ENCODE peak calls at places on chromosomes 13 and 19, in four cellular contexts. A, B, H and O are unnamed samples.

GRCh38 chr13:111371720-111372119 is 51.3 kb downstream of the TEX29 start:
- DNase-seq in A (no peak), B (no peak), H (no peak), O (no peak)

GRCh38 chr13:79043208-79043607 is 362.8 kb downstream of the RBM26 start:
- DNase-seq in H (no peak), A (no peak), B (no peak), O (no peak)

GRCh38 chr13:33999830-34000605 is 182.1 kb downstream of the RFC3 start:
- DNase-seq in H (no peak), B (no peak), A (no peak), O (no peak)

GRCh38 chr19:10292206-10292788 is 2.5 kb downstream of the ICAM5 start:
- DNase-seq in B (peak; percentile 98), H (peak; percentile 71), A (peak; percentile 89), O (peak; percentile 93)

GRCh38 chr19:611506-611869 is 21.8 kb downstream of the HCN2 start:
- DNase-seq in B (no peak), A (no peak), H (no peak), O (no peak)

GRCh38 chr19:49827034-49827433 is 8.9 kb downstream of the MED25 start:
- DNase-seq in A (no peak), B (no peak), H (no peak), O (no peak)

GRCh38 chr13:102983496-102983895 is 82.7 kb downstream of the SLC10A2 start:
- DNase-seq in B (no peak), H (no peak), A (no peak), O (no peak)

GRCh38 chr13:99527346-99527745 is 26.1 kb downstream of the TM9SF2 start:
- DNase-seq in B (no peak), H (no peak), A (no peak), O (no peak)

GRCh38 chr19:58558066-58558622 is at the start of gene UBE2M:
- DNase-seq in B (peak; percentile 63), A (peak; percentile 96), H (no peak), O (no peak)

GRCh38 chr13:52862358-52863206 is 14.1 kb upstream of the PCDH8 start:
- DNase-seq in A (no peak), B (peak; percentile 77), H (peak; percentile 24), O (peak; percentile 64)

GRCh38 chr19:10105241-10106099 is 692 bp upstream of the PPAN start:
- DNase-seq in B (no peak), H (no peak), A (no peak), O (no peak)

GRCh38 chr13:46607768-46608553 is 55.0 kb downstream of the LRCH1 start:
- DNase-seq in A (peak; percentile 71), B (no peak), H (peak; percentile 43), O (no peak)

GRCh38 chr19:49845433-49845832 is 5.5 kb upstream of the PTOV1 start:
- DNase-seq in A (no peak), H (no peak), B (no peak), O (no peak)

GRCh38 chr13:29165840-29166239 is 345.7 kb downstream of the MTUS2 start:
- DNase-seq in H (no peak), A (no peak), B (no peak), O (no peak)

GRCh38 chr13:76991796-76992547 is at the start of gene CLN5:
- DNase-seq in H (peak; percentile 77), A (peak; percentile 97), B (peak; percentile 96), O (peak; percentile 94)

GRCh38 chr13:95246292-95247082 is 54.8 kb downstream of the ABCC4 start:
- DNase-seq in A (no peak), B (no peak), H (no peak), O (no peak)

GRCh38 chr19:30664358-30665058 is 292.3 kb downstream of the ZNF536 start:
- DNase-seq in B (peak; percentile 83), A (peak; percentile 77), H (no peak), O (peak; percentile 76)

GRCh38 chr13:69903081-69903480 is 204.5 kb upstream of the ATXN8OS start:
- DNase-seq in A (no peak), H (no peak), B (no peak), O (no peak)

GRCh38 chr13:111216166-111216960 is 101.3 kb downstream of the ARHGEF7 start:
- DNase-seq in A (peak; percentile 60), H (no peak), B (peak; percentile 64), O (peak; percentile 76)

GRCh38 chr13:20188649-20189553 is 3.8 kb downstream of the GJB2 start:
- DNase-seq in H (no peak), B (peak; percentile 77), A (no peak), O (peak; percentile 37)

DNA sequence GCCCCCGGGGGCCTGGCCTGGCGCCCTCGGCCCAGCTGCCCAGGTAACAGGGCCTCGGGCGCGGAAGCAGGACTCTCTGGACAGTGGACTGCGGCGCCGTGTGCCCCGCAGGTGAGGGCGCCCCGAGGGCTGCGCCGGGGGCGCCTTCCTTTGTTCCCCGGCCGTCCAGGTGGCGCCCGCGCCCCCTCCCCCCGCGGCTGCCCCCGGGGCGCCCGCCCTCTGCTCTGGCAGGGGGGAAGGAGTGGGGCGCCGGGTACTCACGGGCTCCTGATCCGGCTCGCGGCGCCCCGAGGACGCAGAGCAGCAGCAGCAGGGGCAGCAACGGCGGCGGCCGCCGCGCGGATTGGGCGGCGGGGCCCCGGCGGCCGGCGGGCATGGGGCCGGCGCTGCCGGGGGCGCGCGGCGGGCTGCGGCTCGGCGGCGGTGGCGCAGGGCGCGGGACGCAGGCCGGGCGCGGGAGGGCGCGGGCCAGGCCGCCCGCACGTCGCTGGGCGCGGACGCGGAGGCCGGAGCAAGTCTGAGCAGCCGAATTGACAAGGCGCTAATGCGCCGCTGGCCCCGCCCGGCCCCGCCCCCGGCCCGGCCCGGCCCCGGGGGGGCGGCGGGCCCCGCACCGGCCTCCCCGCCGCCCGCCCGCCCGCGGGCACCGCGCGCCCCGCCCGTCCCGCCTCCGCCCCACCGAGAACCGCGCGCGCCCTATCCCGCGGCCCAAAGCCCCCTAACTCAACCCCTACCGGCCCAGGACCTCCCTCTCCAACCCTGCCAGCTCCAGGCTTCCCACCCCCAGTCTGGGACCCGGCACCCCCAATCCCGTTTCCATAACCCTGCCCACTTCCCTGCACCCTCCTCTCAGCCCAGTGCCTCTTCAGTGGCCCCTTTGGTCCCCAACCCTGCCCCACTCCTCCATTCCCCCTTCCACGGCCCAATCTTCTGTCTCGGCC is at the start of gene CRLF1:
- DNase-seq in H (no peak), B (peak; percentile 46), A (no peak), O (peak; percentile 55)
- TF ChIP-seq EZH2phosphoT487 in H (no peak), B (no peak), A (peak; percentile 39), O (peak; percentile 93)

DNA sequence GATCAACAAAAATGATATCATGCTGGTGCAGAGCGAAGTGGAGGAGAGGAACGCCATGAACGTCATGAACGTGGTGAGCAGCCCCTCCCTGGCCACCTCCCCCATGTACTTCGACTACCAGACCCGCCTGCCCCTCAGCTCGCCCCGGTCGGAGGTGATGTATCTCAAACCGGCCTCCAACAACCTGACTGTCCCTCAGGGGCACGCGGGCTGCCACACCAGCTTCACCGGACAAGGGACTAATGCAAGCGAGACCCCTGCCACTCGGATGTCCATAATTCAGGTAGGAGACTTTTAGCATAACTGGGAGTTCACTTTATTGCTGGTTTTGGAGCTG is 3.3 kb downstream of the PCDH17 start:
- DNase-seq in H (no peak), A (peak; percentile 6), B (peak; percentile 43), O (peak; percentile 34)
- H3K4me1 ChIP-seq in H (no peaks in the 10 kb centered on the region), A (peaks cover 11% of the 10 kb centered on the region), B (peaks cover 11% of the 10 kb centered on the region), O (peaks cover 18% of the 10 kb centered on the region)

GRCh38 chr13:39684531-39685137 is 29.2 kb downstream of the COG6 start:
- DNase-seq in B (peak; percentile 72), H (peak; percentile 15), A (peak; percentile 69), O (peak; percentile 64)

GRCh38 chr13:39692650-39693438 is 37.4 kb downstream of the COG6 start:
- DNase-seq in A (no peak), H (no peak), B (no peak), O (no peak)

GRCh38 chr13:39685652-39686051 is 30.2 kb downstream of the COG6 start:
- DNase-seq in A (no peak), B (no peak), H (no peak), O (no peak)

GRCh38 chr13:39688278-39688677 is 32.8 kb downstream of the COG6 start:
- DNase-seq in A (no peak), H (no peak), B (no peak), O (no peak)

DNA sequence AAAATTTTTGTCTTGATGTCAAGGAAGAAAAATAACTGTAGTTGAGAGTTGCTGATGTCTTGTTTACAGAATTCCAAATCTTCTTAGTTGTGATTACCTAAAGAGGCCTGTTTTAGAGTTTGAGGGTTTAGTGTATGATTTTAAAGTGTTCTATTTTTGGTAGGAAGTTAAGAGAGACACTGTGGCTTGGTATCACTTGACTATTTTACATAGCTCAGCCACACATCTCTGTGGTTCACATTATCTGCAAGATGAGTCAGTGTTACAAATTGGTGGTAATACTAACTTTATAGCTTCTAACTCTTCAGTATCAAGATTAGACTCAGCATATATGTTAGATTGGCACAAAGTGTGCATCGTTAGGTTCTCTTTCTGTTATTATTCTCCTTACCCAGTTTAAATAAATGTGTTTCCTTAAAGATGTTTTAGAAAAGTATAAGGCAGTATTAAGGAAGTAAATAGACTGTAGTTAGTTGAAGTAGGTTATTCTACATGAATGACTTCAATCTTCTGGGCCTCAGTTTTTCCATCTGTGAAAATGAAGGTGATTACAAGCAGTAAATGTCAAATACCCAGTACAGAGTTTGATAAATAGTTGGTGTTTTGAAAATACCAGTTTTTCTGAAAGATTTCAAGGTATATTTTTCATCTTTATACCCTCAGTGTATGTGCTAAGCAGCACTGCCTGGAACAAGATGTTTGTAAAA is 33.4 kb downstream of the COG6 start:
- DNase-seq in H (no peak), A (no peak), B (no peak), O (no peak)
- H3K4me2 ChIP-seq in H (no peak overlapping the region), A (no peak overlapping the region), B (no peak overlapping the region), O (no peak overlapping the region)

DNA sequence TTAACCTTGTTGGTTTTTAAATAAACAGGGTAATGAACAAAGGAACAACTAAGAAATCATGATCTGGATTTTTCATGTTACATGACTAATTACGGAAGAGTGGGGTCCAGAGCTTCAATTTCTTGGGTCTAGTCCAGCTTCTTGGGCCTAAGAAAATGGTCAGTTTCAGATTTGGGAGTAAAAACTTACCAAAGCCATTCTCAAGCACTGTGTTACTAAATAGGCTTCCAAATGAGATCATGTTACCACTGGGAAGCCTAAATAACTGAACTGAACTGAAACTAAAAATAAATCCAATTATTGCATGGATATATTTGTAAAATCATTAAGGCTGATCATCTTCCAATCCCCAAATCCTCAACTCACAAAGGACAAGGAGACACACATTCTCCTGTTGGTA is 13.9 kb downstream of the TBC1D4 start:
- DNase-seq in B (no peak), A (no peak), H (no peak), O (no peak)
- TF ChIP-seq EZH2phosphoT487 in B (no peak), A (no peak), H (no peak), O (no peak)

GRCh38 chr19:42287826-42288107 is 14.2 kb upstream of the PRR19 start:
- DNase-seq in B (no peak), A (no peak), H (no peak), O (no peak)
- H3K4me1 ChIP-seq in B (peaks cover 12% of the 10 kb centered on the region), A (peaks cover 21% of the 10 kb centered on the region), H (peaks cover 46% of the 10 kb centered on the region), O (peaks cover 18% of the 10 kb centered on the region)

DNA sequence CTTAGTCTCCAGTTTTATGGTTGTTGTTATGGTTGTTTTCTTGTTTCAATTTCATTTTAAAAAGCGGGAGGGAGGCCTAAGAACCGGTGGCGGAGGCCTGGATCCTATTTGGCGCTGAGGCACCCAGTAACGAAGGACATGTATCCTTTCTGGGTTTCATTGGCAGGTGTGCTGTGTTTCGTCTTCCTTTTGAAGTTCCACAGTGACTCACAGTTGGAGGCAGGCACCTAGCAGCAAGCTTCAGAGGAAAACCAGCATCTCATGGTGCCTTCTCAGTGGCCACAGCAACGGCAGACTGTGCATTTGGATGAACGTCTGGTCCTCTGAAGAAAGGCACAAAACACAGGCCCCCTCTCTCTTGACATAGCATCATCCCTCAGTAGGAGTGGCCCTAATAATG is 697.2 kb downstream of the EFNB2 start:
- DNase-seq in A (no peak), B (no peak), H (no peak), O (no peak)
- H3K4me2 ChIP-seq in A (no peak overlapping the region), B (no peak overlapping the region), H (no peak overlapping the region), O (no peak overlapping the region)